ENCODE peak calls at places on chromosome 15, in eight cellular contexts. J, D, G, B, M, P, T and F are unnamed samples. For H3K36me3 and H3K4me1, the result is how much of the 10 kb centered on the place peaks cover.

GRCh38 chr15:22951381-22952280 is 28.5 kb downstream of the CYFIP1 start:
- DNase-seq in J (no peak), D (no peak), G (peak), B (no peak), M (no peak), P (peak), T (no peak), F (no peak)

GRCh38 chr15:36075333-36075732 is 504.1 kb upstream of the CDIN1 start:
- DNase-seq in J (no peak), D (no peak), G (no peak), B (no peak), M (no peak), P (no peak), T (no peak), F (no peak)

GRCh38 chr15:32873292-32874114 is 155.7 kb downstream of the GREM1 start:
- DNase-seq in J (peak), D (no peak), G (no peak), B (no peak), M (no peak), P (no peak), T (no peak), F (no peak)

GRCh38 chr15:98177950-98178848 is 217.7 kb downstream of the ARRDC4 start:
- DNase-seq in J (peak), D (peak), G (no peak), B (peak), M (no peak), P (peak), T (peak), F (peak)

GRCh38 chr15:64930019-64930652 is 18.4 kb downstream of the ANKDD1A start:
- DNase-seq in J (no peak), D (no peak), G (no peak), B (no peak), M (no peak), P (no peak), T (no peak), F (no peak)

GRCh38 chr15:37103475-37104071 is 3.2 kb upstream of the MEIS2 start:
- DNase-seq in J (no peak), D (no peak), G (no peak), B (no peak), M (no peak), P (no peak), T (no peak), F (no peak)

GRCh38 chr15:99683000-99683670 is 50.1 kb downstream of the LYSMD4 start:
- DNase-seq in J (no peak), D (no peak), G (no peak), B (no peak), M (no peak), P (no peak), T (no peak), F (no peak)

GRCh38 chr15:44289352-44289790 is 852 bp downstream of the GOLM2 start:
- DNase-seq in J (no peak), D (no peak), G (no peak), B (no peak), M (no peak), P (no peak), T (no peak), F (no peak)

GRCh38 chr15:72532991-72533601 is 59.0 kb downstream of the ARIH1 start:
- DNase-seq in J (peak), D (peak), G (no peak), B (peak), M (no peak), P (no peak), T (no peak), F (no peak)

GRCh38 chr15:57026016-57026602 is 107.7 kb downstream of the TCF12 start:
- DNase-seq in J (no peak), D (no peak), G (no peak), B (no peak), M (no peak), P (no peak), T (no peak), F (no peak)

GRCh38 chr15:92149469-92149868 is 244.2 kb upstream of the ST8SIA2 start:
- DNase-seq in J (no peak), D (no peak), G (no peak), B (no peak), M (no peak), P (no peak), T (no peak), F (no peak)

GRCh38 chr15:37101634-37102314 is 1.4 kb upstream of the MEIS2 start:
- DNase-seq in J (peak), D (peak), G (peak), B (peak), M (peak), P (peak), T (peak), F (peak)

GRCh38 chr15:41116872-41117242 is 777 bp upstream of the INO80 start:
- DNase-seq in J (no peak), D (no peak), G (no peak), B (no peak), M (no peak), P (no peak), T (no peak), F (no peak)

GRCh38 chr15:31271224-31271635 is 55.4 kb upstream of the KLF13 start:
- DNase-seq in J (no peak), D (no peak), G (no peak), B (no peak), M (peak), P (no peak), T (no peak), F (no peak)

GRCh38 chr15:92391640-92392039 is 2.0 kb upstream of the ST8SIA2 start:
- DNase-seq in J (peak), D (peak), G (no peak), B (peak), M (no peak), P (peak), T (no peak), F (peak)

GRCh38 chr15:41233367-41233771 is 2.3 kb downstream of the CHP1 start:
- DNase-seq in J (no peak), D (no peak), G (no peak), B (no peak), M (no peak), P (peak), T (no peak), F (no peak)

GRCh38 chr15:43412096-43412495 is 41.2 kb downstream of the TUBGCP4 start:
- DNase-seq in J (no peak), D (no peak), G (no peak), B (no peak), M (no peak), P (no peak), T (no peak), F (no peak)

DNA sequence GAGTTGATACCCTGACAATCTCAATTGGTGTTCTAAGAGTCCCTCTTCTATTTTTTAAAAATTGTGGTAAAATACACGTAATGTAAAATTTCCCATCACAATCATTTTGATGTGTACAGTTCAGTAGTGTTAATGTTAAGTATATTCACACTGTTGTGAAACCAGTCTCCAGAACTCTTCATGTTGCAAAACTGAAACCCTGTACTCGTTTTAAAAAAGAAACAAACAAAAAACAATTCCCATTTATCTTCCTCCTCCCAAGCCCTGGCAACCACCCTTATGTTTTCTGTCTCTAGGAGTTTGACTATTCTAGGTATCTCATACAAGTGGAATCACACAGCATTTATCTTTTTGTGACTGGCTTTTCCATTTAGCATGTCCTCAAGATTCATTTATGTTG is 28.7 kb upstream of the ALPK3 start:
- DNase-seq in J (no peak), D (no peak), G (no peak), B (no peak), M (no peak), P (no peak), T (no peak), F (no peak)
- H3K36me3 ChIP-seq in J (under half), D (under half), G (half or more), B (under half), M (under half), P (under half), T (under half), F (half or more)

GRCh38 chr15:67923647-67923971 is 83.8 kb upstream of the RNU6-1 start:
- DNase-seq in J (no peak), D (no peak), G (no peak), B (no peak), M (no peak), P (no peak), T (no peak), F (no peak)

GRCh38 chr15:67927501-67928156 is 87.8 kb upstream of the RNU6-1 start:
- DNase-seq in J (peak), D (peak), G (peak), B (no peak), M (no peak), P (no peak), T (peak), F (no peak)

GRCh38 chr15:67924359-67924974 is 84.6 kb upstream of the RNU6-1 start:
- DNase-seq in J (no peak), D (no peak), G (no peak), B (no peak), M (no peak), P (no peak), T (no peak), F (no peak)

GRCh38 chr15:67922971-67923646 is 83.3 kb upstream of the RNU6-1 start:
- DNase-seq in J (no peak), D (no peak), G (no peak), B (no peak), M (no peak), P (no peak), T (no peak), F (no peak)

DNA sequence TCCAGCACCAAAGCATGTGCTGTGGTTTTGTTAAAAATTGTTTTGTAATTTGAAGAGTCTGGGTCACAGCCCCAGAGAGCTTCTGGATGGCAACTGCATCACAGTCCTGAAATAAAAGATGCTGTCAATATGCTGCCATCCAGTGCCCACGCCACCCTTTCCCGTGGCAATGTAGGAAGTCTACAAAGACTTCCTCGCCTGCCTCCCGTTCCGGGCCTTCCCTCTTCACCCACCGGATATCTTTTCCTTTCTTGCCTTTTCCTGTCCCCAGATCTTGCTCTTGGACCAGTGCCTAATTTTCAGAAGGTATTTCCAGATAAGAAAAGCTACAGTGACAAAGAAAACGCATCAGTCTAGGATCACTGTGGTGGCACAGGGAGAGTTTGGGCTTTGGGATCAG is 85.3 kb upstream of the RNU6-1 start:
- DNase-seq in J (no peak), D (no peak), G (peak), B (no peak), M (no peak), P (no peak), T (no peak), F (no peak)
- H3K4me1 ChIP-seq in J (under half), D (under half), G (half or more), B (under half), M (under half), P (under half), T (under half), F (under half)

GRCh38 chr15:80162059-80162554 is 9.3 kb downstream of the FAH start:
- DNase-seq in J (no peak), D (no peak), G (no peak), B (no peak), M (no peak), P (no peak), T (no peak), F (no peak)
- H3K36me3 ChIP-seq in J (under half), D (under half), G (under half), B (under half), M (under half), P (under half), T (under half), F (half or more)

GRCh38 chr15:79311901-79312553 is 1.1 kb downstream of the TMED3 start:
- DNase-seq in J (no peak), D (peak), G (no peak), B (no peak), M (no peak), P (no peak), T (no peak), F (peak)

GRCh38 chr15:79310612-79310984 is 314 bp upstream of the TMED3 start:
- DNase-seq in J (peak), D (no peak), G (no peak), B (no peak), M (no peak), P (peak), T (no peak), F (no peak)

GRCh38 chr15:79308874-79309273 is 2.0 kb upstream of the TMED3 start:
- DNase-seq in J (no peak), D (no peak), G (no peak), B (no peak), M (no peak), P (no peak), T (no peak), F (no peak)

GRCh38 chr15:79314186-79314585 is 3.3 kb downstream of the TMED3 start:
- DNase-seq in J (no peak), D (no peak), G (no peak), B (no peak), M (no peak), P (no peak), T (no peak), F (no peak)

DNA sequence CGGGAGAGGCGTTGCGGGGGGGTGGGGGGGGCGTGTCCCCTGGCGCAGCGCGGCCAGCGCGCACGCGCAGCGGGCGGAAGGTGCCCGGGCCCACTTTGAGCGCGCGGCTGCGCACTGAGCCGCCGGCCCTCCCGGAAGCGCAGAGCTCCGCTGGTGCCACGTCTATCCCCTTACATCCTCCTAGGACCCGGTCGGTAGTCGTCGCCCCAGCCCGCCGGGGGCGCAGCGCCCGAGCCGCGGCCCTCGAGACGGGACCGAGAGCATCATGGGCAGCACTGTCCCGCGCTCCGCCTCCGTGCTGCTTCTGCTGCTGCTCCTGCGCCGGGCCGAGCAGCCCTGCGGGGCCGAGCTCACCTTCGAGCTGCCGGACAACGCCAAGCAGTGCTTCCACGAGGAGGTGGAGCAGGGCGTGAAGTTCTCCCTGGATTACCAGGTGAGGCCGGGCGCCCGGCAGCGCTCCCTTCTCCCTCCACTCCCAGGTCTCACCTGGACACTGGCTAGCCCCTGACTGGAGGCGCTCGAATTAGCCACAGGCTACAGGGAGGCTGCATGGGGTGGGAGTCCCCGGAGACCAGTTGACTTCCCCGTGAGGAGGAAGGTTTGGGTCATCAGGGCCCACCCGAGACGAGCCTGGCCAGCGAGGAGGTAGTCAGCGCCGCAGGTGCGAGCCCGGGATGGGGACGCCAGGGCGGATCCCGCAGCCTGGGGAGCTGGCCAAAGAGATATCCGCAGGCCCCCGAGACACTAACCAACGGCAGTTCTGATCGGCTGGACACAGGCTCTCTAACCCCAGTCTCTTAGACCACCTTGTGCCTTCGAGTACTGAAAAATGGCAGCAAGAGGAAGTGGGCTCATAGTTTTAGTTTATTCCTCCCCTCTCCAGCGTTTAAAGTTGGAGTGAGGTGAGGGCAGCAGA is at the start of gene TMED3:
- DNase-seq in J (peak), D (peak), G (peak), B (peak), M (peak), P (peak), T (peak), F (peak)
- H3K4me1 ChIP-seq in J (under half), D (under half), G (under half), B (under half), M (under half), P (under half), T (under half), F (under half)

GRCh38 chr15:84794148-84794547 is 23.0 kb upstream of the ALPK3 start:
- DNase-seq in J (no peak), D (no peak), G (no peak), B (no peak), M (no peak), P (no peak), T (no peak), F (no peak)
- H3K36me3 ChIP-seq in J (under half), D (under half), G (half or more), B (under half), M (under half), P (under half), T (under half), F (half or more)

DNA sequence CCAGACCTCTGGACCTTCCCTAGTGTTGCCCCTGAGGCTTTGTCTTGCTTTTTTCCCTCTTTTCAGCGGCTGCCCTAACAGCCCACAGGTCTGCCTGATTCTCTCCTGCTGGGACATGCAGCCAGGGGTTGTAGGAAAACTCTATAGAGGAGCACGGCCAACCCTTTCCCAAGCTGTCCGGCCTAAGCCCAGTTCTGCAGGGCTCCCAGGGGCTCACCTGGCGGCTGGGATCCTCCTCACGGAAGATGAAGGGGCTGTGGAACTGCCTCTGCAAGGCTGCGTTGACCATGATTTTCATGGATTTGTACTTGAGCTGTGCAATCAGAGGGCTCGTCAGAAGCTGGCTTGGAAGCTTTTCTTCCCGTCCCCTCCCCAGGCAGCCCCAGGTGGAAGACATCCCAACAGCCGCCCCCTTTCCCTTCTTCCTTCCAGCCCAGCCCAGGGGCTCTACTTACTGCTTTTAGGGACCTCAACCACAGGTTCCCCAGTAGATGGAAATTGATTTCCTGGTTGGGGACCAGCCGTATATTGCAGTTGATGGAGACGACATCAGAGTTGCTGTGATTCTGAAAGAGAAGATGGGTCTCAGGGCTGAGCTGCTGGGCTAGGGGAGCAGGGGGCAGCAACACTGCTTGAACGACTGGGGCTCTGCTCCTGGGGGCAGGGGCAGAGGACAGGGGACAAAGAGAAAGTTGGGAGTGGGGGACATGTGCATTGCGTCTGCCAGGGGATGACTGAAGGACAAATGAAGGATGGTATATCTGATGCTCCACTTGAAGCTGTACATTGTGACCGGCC is 29.8 kb downstream of the FEM1B start:
- DNase-seq in J (no peak), D (no peak), G (no peak), B (no peak), M (no peak), P (no peak), T (peak), F (peak)
- H3K4me1 ChIP-seq in J (under half), D (under half), G (under half), B (under half), M (under half), P (under half), T (under half), F (under half)

GRCh38 chr15:63686352-63686751 is 89.2 kb downstream of the FBXL22 start:
- DNase-seq in J (no peak), D (no peak), G (no peak), B (no peak), M (no peak), P (no peak), T (no peak), F (no peak)
- H3K36me3 ChIP-seq in J (under half), D (under half), G (half or more), B (under half), M (under half), P (under half), T (under half), F (under half)

DNA sequence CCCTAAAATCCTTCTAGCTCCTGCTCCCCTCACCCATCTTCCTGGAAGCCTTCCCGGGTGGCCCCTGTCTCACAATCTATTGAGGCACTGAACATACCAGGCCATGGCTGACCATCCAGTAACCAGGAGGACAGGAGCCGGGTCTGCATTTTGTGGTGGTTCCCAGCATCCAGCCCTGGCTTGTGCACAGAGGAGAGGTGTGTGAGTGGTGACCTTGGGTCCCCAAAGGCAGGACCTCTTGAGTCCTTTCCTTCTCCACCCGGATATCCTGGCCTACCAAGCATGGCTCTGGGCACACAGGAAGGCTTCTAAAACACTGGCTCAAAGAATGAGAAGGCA is 7.8 kb downstream of the CSK start:
- DNase-seq in J (no peak), D (no peak), G (no peak), B (no peak), M (no peak), P (no peak), T (no peak), F (no peak)
- H3K4me1 ChIP-seq in J (under half), D (under half), G (half or more), B (under half), M (half or more), P (under half), T (under half), F (under half)